ENCODE peak calls at places on chromosomes 1 and 21, in nine cellular contexts. F, J, C, U, E, S, B, I and O are unnamed samples.

GRCh38 chr1:197399691-197400521 is 131.9 kb downstream of the CRB1 start:
- DNase-seq in F (peak), J (peak), C (peak), U (no peak), E (no peak), S (no peak), B (no peak), I (no peak), O (no peak)

GRCh38 chr1:18009061-18009728 is 98.4 kb upstream of the IGSF21 start:
- DNase-seq in F (peak), J (no peak), C (no peak), U (peak), E (no peak), S (no peak), B (no peak), I (no peak), O (no peak)

GRCh38 chr1:2148691-2149090 is 45.9 kb downstream of the FAAP20 start:
- DNase-seq in F (no peak), J (no peak), C (peak), U (no peak), E (peak), S (peak), B (peak), I (no peak), O (peak)

GRCh38 chr1:43199093-43199726 is 27.1 kb downstream of the CFAP57 start:
- DNase-seq in F (peak), J (no peak), C (no peak), U (no peak), E (no peak), S (no peak), B (no peak), I (no peak), O (no peak)

GRCh38 chr21:44815225-44815624 is 2.6 kb downstream of the SUMO3 start:
- DNase-seq in F (no peak), J (peak), C (no peak), U (no peak), E (no peak), S (no peak), B (no peak), I (no peak), O (no peak)

GRCh38 chr1:207965602-207966387 is 54.9 kb upstream of the CD34 start:
- DNase-seq in F (no peak), J (no peak), C (no peak), U (no peak), E (no peak), S (no peak), B (no peak), I (no peak), O (no peak)

GRCh38 chr1:60699304-60699703 is 383.1 kb upstream of the NFIA start:
- DNase-seq in F (no peak), J (no peak), C (no peak), U (no peak), E (no peak), S (no peak), B (no peak), I (no peak), O (no peak)

GRCh38 chr1:192747305-192747704 is 61.5 kb upstream of the RGS2 start:
- DNase-seq in F (no peak), J (no peak), C (no peak), U (no peak), E (no peak), S (no peak), B (no peak), I (no peak), O (no peak)

GRCh38 chr1:26784023-26784871 is 3.5 kb upstream of the PIGV start:
- DNase-seq in F (no peak), J (peak), C (no peak), U (no peak), E (no peak), S (no peak), B (no peak), I (peak), O (no peak)

GRCh38 chr21:14267071-14267470 is 51.1 kb downstream of the RBM11 start:
- DNase-seq in F (no peak), J (no peak), C (no peak), U (no peak), E (no peak), S (no peak), B (no peak), I (no peak), O (no peak)

GRCh38 chr1:77015748-77016341 is 148.6 kb downstream of the ST6GALNAC5 start:
- DNase-seq in F (no peak), J (no peak), C (no peak), U (no peak), E (no peak), S (no peak), B (no peak), I (no peak), O (no peak)

GRCh38 chr1:110616587-110616986 is 10.4 kb upstream of the KCNA2 start:
- DNase-seq in F (no peak), J (peak), C (no peak), U (no peak), E (no peak), S (no peak), B (no peak), I (no peak), O (no peak)

GRCh38 chr1:154747841-154748766 is 122.0 kb downstream of the KCNN3 start:
- DNase-seq in F (no peak), J (peak), C (peak), U (no peak), E (no peak), S (peak), B (no peak), I (no peak), O (peak)

GRCh38 chr1:204084247-204084772 is 11.4 kb downstream of the SOX13 start:
- DNase-seq in F (peak), J (peak), C (no peak), U (peak), E (no peak), S (no peak), B (no peak), I (no peak), O (no peak)

GRCh38 chr1:205440476-205441317 is 15.1 kb downstream of the BLACAT1 start:
- DNase-seq in F (peak), J (peak), C (peak), U (peak), E (no peak), S (peak), B (peak), I (peak), O (peak)

GRCh38 chr21:44758141-44758561 is 43.5 kb downstream of the UBE2G2 start:
- DNase-seq in F (no peak), J (no peak), C (no peak), U (peak), E (no peak), S (peak), B (no peak), I (no peak), O (no peak)

GRCh38 chr1:19773485-19773884 is 26.2 kb downstream of the TMCO4 start:
- DNase-seq in F (no peak), J (no peak), C (no peak), U (no peak), E (no peak), S (no peak), B (no peak), I (no peak), O (no peak)

GRCh38 chr1:7427901-7428300 is 343.2 kb upstream of the VAMP3 start:
- DNase-seq in F (no peak), J (no peak), C (no peak), U (no peak), E (no peak), S (no peak), B (no peak), I (no peak), O (no peak)

GRCh38 chr1:155136728-155137127 is 1.1 kb downstream of the SLC50A1 start:
- DNase-seq in F (no peak), J (no peak), C (no peak), U (no peak), E (no peak), S (no peak), B (no peak), I (no peak), O (no peak)

GRCh38 chr1:47714368-47714767 is 276.5 kb downstream of the FOXD2 start:
- DNase-seq in F (no peak), J (no peak), C (no peak), U (no peak), E (no peak), S (no peak), B (no peak), I (no peak), O (no peak)

GRCh38 chr1:203629509-203630082 is 3.0 kb downstream of the ATP2B4 start:
- DNase-seq in F (no peak), J (peak), C (peak), U (peak), E (no peak), S (peak), B (no peak), I (peak), O (peak)

GRCh38 chr1:155207578-155208405 is at the start of gene THBS3:
- DNase-seq in F (peak), J (peak), C (no peak), U (no peak), E (no peak), S (no peak), B (no peak), I (peak), O (no peak)

GRCh38 chr1:72557446-72558049 is 275.2 kb upstream of the NEGR1 start:
- DNase-seq in F (peak), J (peak), C (no peak), U (no peak), E (no peak), S (no peak), B (no peak), I (no peak), O (no peak)

GRCh38 chr1:160419838-160420169 is 19.4 kb downstream of the VANGL2 start:
- DNase-seq in F (no peak), J (no peak), C (no peak), U (no peak), E (no peak), S (no peak), B (no peak), I (no peak), O (no peak)

GRCh38 chr1:237981223-237981622 is 90.5 kb upstream of the ZP4 start:
- DNase-seq in F (no peak), J (no peak), C (no peak), U (no peak), E (no peak), S (no peak), B (no peak), I (no peak), O (no peak)

GRCh38 chr1:3166206-3166918 is 97.4 kb downstream of the PRDM16 start:
- DNase-seq in F (no peak), J (no peak), C (no peak), U (no peak), E (no peak), S (no peak), B (no peak), I (no peak), O (no peak)

GRCh38 chr1:39676951-39677350 is 5.0 kb upstream of the NT5C1A start:
- DNase-seq in F (no peak), J (peak), C (no peak), U (peak), E (no peak), S (no peak), B (no peak), I (no peak), O (no peak)

GRCh38 chr21:36070999-36071398 is 1.2 kb downstream of the CBR1 start:
- DNase-seq in F (no peak), J (no peak), C (no peak), U (no peak), E (no peak), S (no peak), B (no peak), I (no peak), O (no peak)

GRCh38 chr1:80657048-80657653 is 1143.6 kb upstream of the ADGRL2 start:
- DNase-seq in F (no peak), J (no peak), C (no peak), U (no peak), E (no peak), S (no peak), B (no peak), I (no peak), O (no peak)

GRCh38 chr1:26535201-26535600 is 5.6 kb downstream of the RPS6KA1 start:
- DNase-seq in F (no peak), J (peak), C (no peak), U (no peak), E (no peak), S (no peak), B (no peak), I (no peak), O (no peak)

GRCh38 chr1:186014370-186015030 is 280.3 kb downstream of the HMCN1 start:
- DNase-seq in F (no peak), J (no peak), C (no peak), U (no peak), E (no peak), S (no peak), B (no peak), I (no peak), O (no peak)

GRCh38 chr1:198776602-198777029 is 137.8 kb downstream of the PTPRC start:
- DNase-seq in F (no peak), J (peak), C (no peak), U (peak), E (no peak), S (no peak), B (no peak), I (peak), O (no peak)